ENCODE peak calls at places on chromosome 4, in five cellular contexts. O is aorta, L is AG04450, I is lung microvascular endothelial cell, C is NCI-H2107. W is an unnamed sample.

GRCh38 chr4:156779774-156780173 is 191.8 kb downstream of the PDGFC start:
- DNase-seq in I (peak), C (no peak), O (no peak), L (peak), W (peak)

GRCh38 chr4:40322853-40323252 is 12.3 kb upstream of the CHRNA9 start:
- DNase-seq in I (no peak), C (no peak), L (no peak), O (no peak), W (no peak)

GRCh38 chr4:124711469-124712416 is 789 bp downstream of the ANKRD50 start:
- DNase-seq in I (peak), L (peak), O (no peak), C (peak), W (peak)

GRCh38 chr4:3392319-3392718 is 49.4 kb upstream of the HGFAC start:
- DNase-seq in I (no peak), C (no peak), O (no peak), L (no peak), W (no peak)

GRCh38 chr4:66606215-66606614 is 935.9 kb upstream of the EPHA5 start:
- DNase-seq in O (no peak), L (no peak), C (no peak), I (no peak), W (no peak)

GRCh38 chr4:118018381-118018780 is 15.9 kb upstream of the NDST3 start:
- DNase-seq in L (no peak), C (no peak), O (no peak), I (no peak), W (no peak)

GRCh38 chr4:103429283-103429682 is 231.1 kb upstream of the CENPE start:
- DNase-seq in I (no peak), C (no peak), O (no peak), L (no peak), W (peak)

GRCh38 chr4:14856076-14856926 is 146.0 kb upstream of the CPEB2 start:
- DNase-seq in C (no peak), O (peak), I (peak), L (peak), W (peak)

GRCh38 chr4:95249402-95250043 is 299.2 kb downstream of the UNC5C start:
- DNase-seq in L (no peak), I (no peak), C (no peak), O (no peak), W (no peak)